ENCODE peak calls at places on chromosomes 5 and 9, in four cellular contexts. A is HepG2, I is K562, G is GM12878. L is an unnamed sample.

GRCh38 chr5:14807471-14807870 is 64.1 kb downstream of the ANKH start:
- DNase-seq in A (no peak), I (no peak), G (no peak), L (no peak)

GRCh38 chr5:65722575-65723424 is 795 bp downstream of the NLN start:
- DNase-seq in A (peak; percentile 29), I (no peak), G (no peak), L (peak; percentile 20)

GRCh38 chr9:36623280-36623679 is 50.6 kb downstream of the MELK start:
- DNase-seq in A (no peak), I (no peak), G (no peak), L (no peak)

GRCh38 chr5:71828641-71829040 is 109.6 kb downstream of the CARTPT start:
- DNase-seq in A (no peak), I (no peak), G (no peak), L (no peak)

GRCh38 chr5:178551059-178551458 is 39.1 kb downstream of the COL23A1 start:
- DNase-seq in A (peak; percentile 18), I (peak; percentile 29), G (no peak), L (no peak)

GRCh38 chr5:128782446-128782845 is 182.8 kb upstream of the SLC27A6 start:
- DNase-seq in A (no peak), I (no peak), G (no peak), L (no peak)

GRCh38 chr9:134698111-134698510 is 56.5 kb downstream of the COL5A1 start:
- DNase-seq in A (no peak), I (no peak), G (no peak), L (no peak)

GRCh38 chr9:137700911-137701310 is 82.1 kb downstream of the EHMT1 start:
- DNase-seq in A (no peak), I (no peak), G (no peak), L (no peak)

GRCh38 chr5:149688406-149688805 is 41.7 kb upstream of the PPARGC1B start:
- DNase-seq in A (no peak), I (no peak), G (no peak), L (no peak)

GRCh38 chr5:167594750-167595149 is 696.7 kb upstream of the WWC1 start:
- DNase-seq in A (no peak), I (no peak), G (no peak), L (no peak)

GRCh38 chr9:112007575-112008240 is 111.1 kb downstream of the UGCG start:
- DNase-seq in A (no peak), I (no peak), G (no peak), L (no peak)

GRCh38 chr5:42951169-42951846 is 88.8 kb downstream of the ANXA2R start:
- DNase-seq in A (no peak), I (no peak), G (peak; percentile 13), L (no peak)

GRCh38 chr5:170184007-170184687 is 48.6 kb upstream of the C5orf58 start:
- DNase-seq in A (peak; percentile 49), I (peak; percentile 66), G (no peak), L (peak; percentile 94)

GRCh38 chr9:26261503-26262330 is 583.5 kb upstream of the TUSC1 start:
- DNase-seq in A (no peak), I (no peak), G (no peak), L (no peak)

GRCh38 chr5:14901462-14902051 is 30.0 kb upstream of the ANKH start:
- DNase-seq in A (no peak), I (no peak), G (no peak), L (no peak)

GRCh38 chr9:4108708-4109444 is 191.0 kb downstream of the GLIS3 start:
- DNase-seq in A (no peak), I (no peak), G (no peak), L (no peak)

GRCh38 chr5:146967646-146968045 is 89.1 kb upstream of the PPP2R2B start:
- DNase-seq in A (no peak), I (no peak), G (no peak), L (no peak)

GRCh38 chr5:195401-196160 is 4.3 kb downstream of the LRRC14B start:
- DNase-seq in A (no peak), I (peak; percentile 57), G (no peak), L (no peak)

DNA sequence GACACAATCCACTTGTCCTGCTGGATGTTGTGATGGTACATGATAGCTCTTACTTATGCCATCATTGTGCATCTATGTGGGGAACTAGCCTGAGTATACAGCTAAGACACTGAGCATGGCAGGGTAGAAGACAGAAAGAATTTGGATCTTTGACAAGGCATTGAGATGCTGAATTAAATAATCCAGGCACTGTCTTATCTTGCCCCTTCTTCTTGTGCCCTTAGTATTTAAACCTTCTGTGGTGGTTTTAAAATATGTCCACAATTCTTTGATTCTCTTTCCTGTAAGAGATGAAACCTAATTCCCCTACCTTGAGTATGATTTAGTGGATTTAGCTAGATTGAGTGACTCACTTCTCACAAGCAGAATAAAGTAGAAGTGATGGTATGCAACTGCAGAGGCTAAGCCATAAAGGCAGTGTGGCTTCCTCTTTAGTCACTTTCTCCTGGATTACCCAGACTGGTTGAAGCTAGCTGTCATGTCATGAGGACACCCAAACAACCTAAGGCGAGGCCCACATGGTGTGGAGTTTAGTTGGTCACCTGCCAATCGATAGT is 174.0 kb upstream of the NREP start:
- DNase-seq in A (no peak), I (no peak), G (no peak), L (no peak)
- TF ChIP-seq CBFB in A (no peak), I (no peak), G (no peak), L (no peak)

GRCh38 chr9:37953204-37953774 is 49.4 kb upstream of the SLC25A51 start:
- DNase-seq in A (no peak), I (no peak), G (no peak), L (no peak)
- TF ChIP-seq CBFB in A (no peak), I (no peak), G (no peak), L (no peak)

GRCh38 chr9:87500491-87500890 is 2.8 kb downstream of the DAPK1 start:
- DNase-seq in A (no peak), I (peak; percentile 27), G (no peak), L (no peak)

GRCh38 chr9:87499455-87500015 is 1.9 kb downstream of the DAPK1 start:
- DNase-seq in A (no peak), I (no peak), G (no peak), L (no peak)

GRCh38 chr9:87498046-87498815 is 564 bp downstream of the DAPK1 start:
- DNase-seq in A (peak; percentile 48), I (peak; percentile 53), G (no peak), L (peak; percentile 69)

GRCh38 chr9:87497604-87498045 is at the start of gene DAPK1:
- DNase-seq in A (peak; percentile 55), I (peak; percentile 81), G (no peak), L (peak; percentile 79)

GRCh38 chr9:87498816-87499454 is 1.3 kb downstream of the DAPK1 start:
- DNase-seq in A (no peak), I (no peak), G (no peak), L (no peak)
- TF ChIP-seq CBFB in A (no peak), I (no peak), G (no peak), L (no peak)

DNA sequence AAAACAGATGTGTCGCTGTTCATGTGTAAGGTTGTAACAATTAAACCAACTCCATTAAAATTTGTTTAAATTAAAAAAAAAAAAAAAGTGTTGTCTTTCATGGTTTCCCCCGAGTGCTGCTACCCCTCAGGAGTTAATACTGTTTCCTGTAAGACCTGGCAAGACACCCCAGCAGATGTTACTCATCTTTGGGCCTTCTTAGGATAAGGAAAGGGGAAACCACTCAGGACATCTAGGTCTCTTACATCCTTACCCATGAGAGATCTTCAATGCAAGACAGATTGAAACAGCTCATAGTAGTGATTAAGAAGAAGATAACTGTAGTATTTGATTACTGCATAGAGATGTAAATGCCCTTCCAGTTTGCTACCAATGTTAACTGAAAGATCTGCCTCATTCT is 33.5 kb upstream of the F2R start:
- DNase-seq in A (no peak), I (no peak), G (no peak), L (no peak)
- TF ChIP-seq CBFB in A (no peak), I (no peak), G (no peak), L (no peak)

DNA sequence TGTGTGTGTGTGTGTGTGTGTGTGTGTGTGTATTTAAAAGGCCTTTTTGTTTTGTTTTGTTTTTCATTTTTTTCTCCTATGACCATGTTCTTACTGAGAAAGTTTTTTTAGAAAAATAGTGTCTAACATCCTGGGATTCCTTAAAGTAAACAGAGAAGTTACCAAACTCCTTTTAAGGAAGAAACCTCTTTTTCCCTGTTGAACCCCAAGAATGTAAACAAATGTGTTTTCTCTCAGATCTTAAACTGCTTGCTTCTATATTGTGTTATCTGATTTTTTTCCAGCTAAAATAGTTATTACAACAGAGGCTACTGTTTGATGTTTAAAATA is 49.5 kb upstream of the SNAPC3 start:
- DNase-seq in A (no peak), I (no peak), G (no peak), L (no peak)
- TF ChIP-seq CBFB in A (no peak), I (no peak), G (no peak), L (no peak)

DNA sequence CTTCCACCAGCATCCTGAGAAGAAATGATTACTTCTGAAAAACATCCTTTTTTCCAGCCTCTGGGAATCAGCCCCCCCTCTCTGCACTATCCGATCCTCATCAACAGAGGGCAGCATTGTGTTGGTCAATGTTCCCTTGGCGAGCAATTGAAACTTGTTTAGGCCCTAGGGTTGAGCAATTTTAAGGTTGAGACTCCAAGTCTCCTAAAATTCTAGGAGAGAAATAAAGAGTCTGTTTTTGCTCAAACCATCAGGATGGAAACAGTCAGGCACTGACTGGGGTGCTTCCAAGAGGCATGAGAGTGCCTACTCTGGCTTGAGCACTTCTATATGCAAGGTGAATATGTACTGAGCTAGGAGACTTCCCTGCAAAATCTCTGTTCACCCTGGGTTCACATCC is 12.4 kb upstream of the CYFIP2 start:
- DNase-seq in A (peak; percentile 35), I (peak; percentile 59), G (no peak), L (peak; percentile 71)
- TF ChIP-seq CBFB in A (no peak), I (no peak), G (no peak), L (no peak)

GRCh38 chr9:93576296-93577044 is at the start of gene PHF2:
- DNase-seq in A (no peak), I (peak; percentile 89), G (no peak), L (no peak)

GRCh38 chr9:93574900-93575705 is 1.3 kb upstream of the PHF2 start:
- DNase-seq in A (no peak), I (no peak), G (no peak), L (no peak)

GRCh38 chr9:93577045-93577939 is 908 bp downstream of the PHF2 start:
- DNase-seq in A (no peak), I (peak; percentile 69), G (no peak), L (no peak)

GRCh38 chr9:93574091-93574899 is 2.1 kb upstream of the PHF2 start:
- DNase-seq in A (no peak), I (no peak), G (no peak), L (no peak)

GRCh38 chr9:93575706-93576295 is 583 bp upstream of the PHF2 start:
- DNase-seq in A (no peak), I (peak; percentile 82), G (no peak), L (no peak)
- TF ChIP-seq CBFB in A (no peak), I (no peak), G (no peak), L (no peak)

GRCh38 chr9:114059047-114059803 is 18.9 kb downstream of the AMBP start:
- DNase-seq in A (peak; percentile 29), I (no peak), G (no peak), L (no peak)
- TF ChIP-seq CBFB in A (no peak), I (no peak), G (no peak), L (no peak)

L was measured in WTC11.